ENCODE peak calls at places on chromosomes 16 and 17, in four cellular contexts. T is T-helper 2 cell, X is choroid plexus epithelial cell, F is amniotic stem cell. J is an unnamed sample.

GRCh38 chr17:79001190-79002020 is 8.2 kb downstream of the CANT1 start:
- DNase-seq in F (no peak), T (no peak), X (no peak), J (no peak)

GRCh38 chr17:17792551-17793377 is 44.0 kb downstream of the SREBF1 start:
- DNase-seq in T (no peak), F (no peak), X (peak; percentile 81), J (no peak)

GRCh38 chr17:34979650-34980352 is 511 bp upstream of the LIG3 start:
- DNase-seq in T (no peak), X (peak; percentile 28), F (peak; percentile 5), J (no peak)

GRCh38 chr16:63877401-63877800 is 1244.5 kb downstream of the CDH11 start:
- DNase-seq in T (no peak), F (no peak), X (no peak), J (no peak)

GRCh38 chr16:50395763-50396710 is 27.2 kb upstream of the BRD7 start:
- DNase-seq in X (no peak), F (no peak), T (no peak), J (no peak)

GRCh38 chr16:46830417-46830901 is 521 bp downstream of the C16orf87 start:
- DNase-seq in F (no peak), T (no peak), X (no peak), J (no peak)

GRCh38 chr16:75029854-75030253 is 31.0 kb downstream of the ZNRF1 start:
- DNase-seq in X (peak; percentile 74), F (no peak), T (no peak), J (no peak)

GRCh38 chr17:34613064-34614019 is 34.0 kb downstream of the TMEM132E start:
- DNase-seq in T (no peak), F (no peak), X (no peak), J (no peak)

GRCh38 chr16:57186630-57187507 is 740 bp downstream of the RSPRY1 start:
- DNase-seq in X (no peak), T (no peak), F (no peak), J (no peak)

GRCh38 chr16:15443753-15444152 is 9.4 kb downstream of the BMERB1 start:
- DNase-seq in X (no peak), F (no peak), T (no peak), J (no peak)

GRCh38 chr17:79989106-79989835 is 46.4 kb downstream of the TBC1D16 start:
- DNase-seq in X (no peak), F (no peak), T (no peak), J (no peak)

GRCh38 chr17:68329331-68329730 is 38.0 kb downstream of the ARSG start:
- DNase-seq in T (no peak), X (no peak), F (no peak), J (no peak)

GRCh38 chr16:81261049-81261648 is 22.7 kb downstream of the BCO1 start:
- DNase-seq in F (no peak), X (peak; percentile 46), T (no peak), J (no peak)

GRCh38 chr16:57188711-57189002 is 2.5 kb downstream of the RSPRY1 start:
- DNase-seq in X (no peak), T (no peak), F (no peak), J (no peak)

GRCh38 chr17:38544839-38545209 is 60.9 kb downstream of the SRCIN1 start:
- DNase-seq in T (no peak), F (no peak), X (no peak), J (no peak)

GRCh38 chr16:84507011-84507982 is 2.8 kb upstream of the MEAK7 start:
- DNase-seq in T (no peak), F (no peak), X (no peak), J (no peak)

GRCh38 chr17:59825533-59826316 is 67.0 kb downstream of the TUBD1 start:
- DNase-seq in F (peak; percentile 71), T (no peak), X (peak; percentile 97), J (peak; percentile 83)

GRCh38 chr16:17347624-17348023 is 123.1 kb downstream of the XYLT1 start:
- DNase-seq in F (no peak), X (no peak), T (no peak), J (no peak)

GRCh38 chr16:78130083-78130608 is 30.7 kb downstream of the WWOX start:
- DNase-seq in X (no peak), T (no peak), F (no peak), J (no peak)

GRCh38 chr16:58384437-58385055 is 7.7 kb upstream of the GINS3 start:
- DNase-seq in F (no peak), X (no peak), T (no peak), J (no peak)

GRCh38 chr17:65235284-65235683 is 98.1 kb downstream of the RGS9 start:
- DNase-seq in X (no peak), T (no peak), F (no peak), J (no peak)

GRCh38 chr17:77619851-77620250 is 338.7 kb upstream of the TNRC6C start:
- DNase-seq in X (peak; percentile 91), F (no peak), T (no peak), J (peak; percentile 30)

GRCh38 chr16:2869502-2870064 is 11.6 kb upstream of the PRSS22 start:
- DNase-seq in T (no peak), X (no peak), F (no peak), J (no peak)

GRCh38 chr17:16178836-16179235 is 36.5 kb downstream of the NCOR1 start:
- DNase-seq in T (no peak), F (no peak), X (peak; percentile 9), J (no peak)

GRCh38 chr16:71628810-71629209 is 2.8 kb downstream of the MARVELD3 start:
- DNase-seq in F (no peak), X (peak; percentile 92), T (no peak), J (peak; percentile 18)

GRCh38 chr17:80847506-80848230 is 144.0 kb upstream of the CHMP6 start:
- DNase-seq in X (no peak), T (no peak), F (no peak), J (no peak)

GRCh38 chr17:83064732-83065659 is 14.4 kb upstream of the METRNL start:
- DNase-seq in T (no peak), X (no peak), F (no peak), J (no peak)

GRCh38 chr16:53224932-53225533 is 170.2 kb downstream of the CHD9 start:
- DNase-seq in T (no peak), F (no peak), X (no peak), J (no peak)

GRCh38 chr17:35891273-35891672 is 11.1 kb upstream of the CCL5 start:
- DNase-seq in F (no peak), X (no peak), T (no peak), J (no peak)

GRCh38 chr17:3613139-3613538 is 3.9 kb upstream of the TRPV1 start:
- DNase-seq in F (no peak), X (no peak), T (no peak), J (no peak)

GRCh38 chr17:76855105-76855504 is 13.1 kb upstream of the MGAT5B start:
- DNase-seq in X (no peak), F (no peak), T (no peak), J (no peak)

GRCh38 chr16:85126731-85127662 is 14.7 kb upstream of the CIBAR2 start:
- DNase-seq in X (peak; percentile 94), F (peak; percentile 74), T (no peak), J (peak; percentile 81)

J was measured in non-pigmented ciliary epithelial cell.